ENCODE peak calls at places on chromosomes 11 and 22, in five cellular contexts. J is HCT116, F is endothelial cell of umbilical vein, E is spleen, W is tibial nerve. P is an unnamed sample.

GRCh38 chr11:67665537-67666302 is 8.7 kb downstream of the ALDH3B2 start:
- DNase-seq in F (no peak), E (no peak), J (no peak), W (no peak), P (no peak)

GRCh38 chr22:40178417-40179409 is 988 bp downstream of the TNRC6B start:
- DNase-seq in F (peak; percentile 71), W (no peak), E (peak; percentile 77), J (no peak), P (peak; percentile 33)

GRCh38 chr11:62613275-62613864 is 313 bp downstream of the ROM1 start:
- DNase-seq in W (no peak), F (no peak), J (no peak), E (no peak), P (no peak)

GRCh38 chr22:27220349-27220748 is 563.0 kb downstream of the MIAT start:
- DNase-seq in E (no peak), F (no peak), J (no peak), W (no peak), P (peak; percentile 39)

GRCh38 chr11:73404048-73404447 is 27.8 kb downstream of the RELT start:
- DNase-seq in E (peak; percentile 77), J (peak; percentile 28), F (peak; percentile 53), W (peak; percentile 71), P (peak; percentile 73)

GRCh38 chr11:85694385-85694980 is 8.5 kb upstream of the CCDC89 start:
- DNase-seq in J (peak; percentile 18), W (no peak), F (peak; percentile 66), E (no peak), P (no peak)

GRCh38 chr11:126483796-126484195 is 128.3 kb downstream of the ST3GAL4 start:
- DNase-seq in W (no peak), F (no peak), E (peak; percentile 17), J (no peak), P (no peak)

GRCh38 chr11:62922653-62923371 is 1.6 kb upstream of the CHRM1 start:
- DNase-seq in W (no peak), F (no peak), J (no peak), E (no peak), P (no peak)

GRCh38 chr11:102497061-102497460 is 33.5 kb downstream of the MMP7 start:
- DNase-seq in J (no peak), W (no peak), E (no peak), F (no peak), P (no peak)

GRCh38 chr11:10302744-10303557 is 1.9 kb upstream of the ADM start:
- DNase-seq in F (peak; percentile 74), J (no peak), E (peak; percentile 96), W (peak; percentile 84), P (peak; percentile 77)

GRCh38 chr11:65547446-65548125 is 10.6 kb downstream of the LTBP3 start:
- DNase-seq in E (peak; percentile 87), F (no peak), J (no peak), W (no peak), P (no peak)

GRCh38 chr11:65719887-65720236 is 736 bp downstream of the RNASEH2C start:
- DNase-seq in W (no peak), F (peak; percentile 46), J (no peak), E (no peak), P (no peak)

GRCh38 chr11:9609841-9610240 is 36.4 kb downstream of the WEE1 start:
- DNase-seq in E (no peak), W (no peak), F (no peak), J (no peak), P (no peak)

GRCh38 chr22:26556904-26557303 is 33.0 kb downstream of the TPST2 start:
- DNase-seq in J (no peak), E (no peak), W (no peak), F (no peak), P (peak; percentile 53)

GRCh38 chr11:2998073-2998850 is 6.1 kb upstream of the NAP1L4 start:
- DNase-seq in E (no peak), W (no peak), F (no peak), J (no peak), P (no peak)

GRCh38 chr11:88410636-88411035 is 73.1 kb upstream of the CTSC start:
- DNase-seq in F (no peak), E (no peak), W (no peak), J (no peak), P (no peak)

GRCh38 chr11:94500181-94500580 is 6.4 kb downstream of the ANKRD49 start:
- DNase-seq in W (no peak), E (no peak), J (no peak), F (no peak), P (no peak)

GRCh38 chr11:67284811-67285540 is 4.1 kb upstream of the ANKRD13D start:
- DNase-seq in E (peak; percentile 88), J (no peak), W (no peak), F (no peak), P (no peak)

GRCh38 chr11:115924744-115925567 is 420.7 kb upstream of the CADM1 start:
- DNase-seq in E (no peak), J (no peak), F (no peak), W (no peak), P (no peak)

GRCh38 chr22:44005524-44005923 is 18.6 kb upstream of the PARVB start:
- DNase-seq in W (no peak), E (no peak), F (no peak), J (no peak), P (peak; percentile 6)

GRCh38 chr11:20881328-20882079 is 212.1 kb downstream of the NELL1 start:
- DNase-seq in F (no peak), J (no peak), W (no peak), E (no peak), P (no peak)

GRCh38 chr22:43750751-43751150 is 61.4 kb downstream of the EFCAB6 start:
- DNase-seq in W (no peak), E (no peak), F (no peak), J (no peak), P (no peak)

GRCh38 chr11:102220728-102221467 is 96.4 kb upstream of the BIRC3 start:
- DNase-seq in F (peak; percentile 6), E (no peak), W (no peak), J (no peak), P (no peak)

GRCh38 chr11:70528046-70528793 is 129.9 kb downstream of the CTTN start:
- DNase-seq in J (no peak), W (no peak), F (no peak), E (peak; percentile 64), P (no peak)

GRCh38 chr11:112345166-112345565 is 84.5 kb upstream of the PLET1 start:
- DNase-seq in E (no peak), W (no peak), J (no peak), F (no peak), P (no peak)

GRCh38 chr22:45163417-45164216 is at the start of gene NUP50:
- DNase-seq in F (peak; percentile 98), J (peak; percentile 93), W (peak; percentile 90), E (peak; percentile 98), P (peak; percentile 96)
- TF ChIP-seq POLR2A in F (peak; percentile 88), J (peak; percentile 80), W (peak; percentile 74), E (no peak), P (peak; percentile 86)

GRCh38 chr11:77418981-77419592 is 54.8 kb downstream of the PAK1 start:
- DNase-seq in E (no peak), F (no peak), J (no peak), W (no peak), P (no peak)
- H3K4me1 ChIP-seq in E (no peaks in the 10 kb centered on the region), F (no peaks in the 10 kb centered on the region), J (no peaks in the 10 kb centered on the region), W (no peaks in the 10 kb centered on the region), P (peaks cover 14% of the 10 kb centered on the region)

GRCh38 chr11:90908074-90908473 is 685.2 kb upstream of the CHORDC1 start:
- DNase-seq in E (no peak), W (no peak), F (peak; percentile 5), J (no peak), P (no peak)

GRCh38 chr11:90912631-90913030 is 689.8 kb upstream of the CHORDC1 start:
- DNase-seq in W (no peak), J (no peak), E (no peak), F (no peak), P (no peak)

GRCh38 chr11:90916706-90917105 is 693.9 kb upstream of the CHORDC1 start:
- DNase-seq in F (no peak), W (no peak), J (no peak), E (no peak), P (no peak)

GRCh38 chr11:90913131-90913668 is 690.4 kb upstream of the CHORDC1 start:
- DNase-seq in J (no peak), F (no peak), W (no peak), E (no peak), P (no peak)

DNA sequence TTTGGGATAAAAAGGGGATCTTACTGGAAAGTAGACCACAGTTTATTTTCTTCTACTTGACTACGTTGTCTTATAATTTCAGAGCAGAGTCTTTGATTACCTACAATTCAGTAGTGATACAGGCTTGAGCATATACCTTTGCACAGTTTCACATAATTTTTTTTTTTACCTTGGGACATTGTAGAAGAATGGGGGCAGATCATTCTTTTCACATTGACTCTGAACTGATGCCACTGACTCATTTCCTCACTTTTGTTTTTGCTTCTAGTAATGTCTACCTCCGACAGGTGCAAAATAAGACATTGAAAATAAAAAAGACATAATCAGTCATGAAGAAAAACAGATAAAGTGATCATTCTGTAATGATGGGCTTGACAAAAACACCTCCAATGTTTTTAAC is 688.3 kb upstream of the CHORDC1 start:
- DNase-seq in W (no peak), E (no peak), F (no peak), J (no peak), P (no peak)
- H3K4me3 ChIP-seq in W (no peak overlapping the region), E (no peak overlapping the region), F (no peak overlapping the region), J (no peak overlapping the region), P (no peak overlapping the region)

GRCh38 chr22:37231406-37232139 is 12.5 kb downstream of the RAC2 start:
- DNase-seq in W (no peak), E (peak; percentile 82), F (no peak), J (no peak), P (no peak)

GRCh38 chr22:37229012-37229804 is 14.9 kb downstream of the RAC2 start:
- DNase-seq in W (no peak), F (peak; percentile 68), E (peak; percentile 87), J (peak; percentile 43), P (no peak)

GRCh38 chr22:37230673-37231405 is 13.2 kb downstream of the RAC2 start:
- DNase-seq in E (peak; percentile 71), W (no peak), J (no peak), F (no peak), P (no peak)

GRCh38 chr22:37228106-37229011 is 15.7 kb downstream of the RAC2 start:
- DNase-seq in J (peak; percentile 37), W (no peak), E (peak; percentile 88), F (no peak), P (no peak)

GRCh38 chr22:37229805-37230672 is 14.0 kb downstream of the RAC2 start:
- DNase-seq in J (peak; percentile 51), E (peak; percentile 97), F (no peak), W (no peak), P (peak; percentile 24)
- TF ChIP-seq POLR2A in J (no peak), E (no peak), F (no peak), W (no peak), P (no peak)